ENCODE peak calls at places on chromosomes 11 and 22, in four cellular contexts. U is IMR-90, K is K562, S is GM12878. Z is an unnamed sample.

GRCh38 chr11:91717169-91717568 is 507.4 kb upstream of the FAT3 start:
- DNase-seq in U (no peak), K (no peak), S (no peak), Z (no peak)

GRCh38 chr22:32701021-32701420 is 100.5 kb upstream of the TIMP3 start:
- DNase-seq in U (peak), K (no peak), S (no peak), Z (no peak)

GRCh38 chr22:31363885-31364284 is 17.7 kb upstream of the PATZ1 start:
- DNase-seq in U (no peak), K (peak), S (no peak), Z (no peak)

GRCh38 chr11:111419641-111420327 is 40.7 kb upstream of the POU2AF1 start:
- DNase-seq in U (no peak), K (no peak), S (no peak), Z (no peak)

GRCh38 chr22:27223317-27224177 is 566.2 kb downstream of the MIAT start:
- DNase-seq in U (peak), K (no peak), S (no peak), Z (peak)

GRCh38 chr11:125348704-125349635 is 147.1 kb downstream of the FEZ1 start:
- DNase-seq in U (peak), K (peak), S (no peak), Z (peak)

GRCh38 chr11:87300640-87301381 is 263.1 kb downstream of the TMEM135 start:
- DNase-seq in U (peak), K (peak), S (no peak), Z (peak)

GRCh38 chr11:114087028-114087427 is 27.5 kb downstream of the ZBTB16 start:
- DNase-seq in U (no peak), K (no peak), S (no peak), Z (no peak)

GRCh38 chr22:43310311-43310710 is 32.9 kb downstream of the SCUBE1 start:
- DNase-seq in U (no peak), K (peak), S (no peak), Z (no peak)

GRCh38 chr11:121889168-121889567 is 226.8 kb downstream of the BLID start:
- DNase-seq in U (peak), K (no peak), S (no peak), Z (no peak)

GRCh38 chr11:92225206-92225562 is 566 bp downstream of the FAT3 start:
- DNase-seq in U (no peak), K (no peak), S (no peak), Z (no peak)

GRCh38 chr11:45643585-45643984 is 21.8 kb downstream of the CHST1 start:
- DNase-seq in U (no peak), K (no peak), S (no peak), Z (no peak)

GRCh38 chr11:45158891-45159605 is 12.6 kb downstream of the PRDM11 start:
- DNase-seq in U (no peak), K (no peak), S (no peak), Z (no peak)

GRCh38 chr11:126115820-126116319 is 53.2 kb upstream of the CDON start:
- DNase-seq in U (peak), K (peak), S (no peak), Z (peak)

GRCh38 chr11:65112551-65113360 is 1.1 kb downstream of the TM7SF2 start:
- DNase-seq in U (peak), K (peak), S (no peak), Z (peak)

GRCh38 chr11:2138436-2139117 is 612 bp downstream of the IGF2 start:
- DNase-seq in U (no peak), K (no peak), S (no peak), Z (no peak)

GRCh38 chr11:71180694-71181466 is 71.5 kb downstream of the SHANK2 start:
- DNase-seq in U (no peak), K (no peak), S (no peak), Z (no peak)

GRCh38 chr11:43937434-43938411 is 4.7 kb upstream of the C11orf96 start:
- DNase-seq in U (peak), K (no peak), S (no peak), Z (peak)

GRCh38 chr11:78256962-78257361 is 68.2 kb downstream of the USP35 start:
- DNase-seq in U (peak), K (peak), S (no peak), Z (no peak)

DNA sequence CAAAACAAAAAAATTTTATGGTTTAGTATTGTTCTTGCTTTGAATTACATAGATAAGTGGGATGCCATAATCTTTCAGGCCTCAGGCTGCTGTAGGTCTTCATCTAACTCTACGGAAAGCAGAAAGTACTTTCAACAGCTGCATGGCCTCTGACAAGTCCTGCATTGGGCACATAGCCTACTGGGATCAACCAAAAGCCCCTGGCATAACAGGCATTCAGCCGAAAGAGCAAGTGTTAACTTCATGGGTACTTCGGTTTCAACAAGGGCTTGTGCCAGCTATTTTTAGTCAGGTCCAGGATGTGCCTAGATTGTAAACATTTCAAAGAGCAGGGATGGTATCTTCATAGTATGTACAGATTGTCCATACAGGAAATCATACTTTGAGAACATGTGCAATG is 3.1 kb downstream of the SLN start:
- DNase-seq in U (no peak), K (no peak), S (no peak), Z (no peak)
- TF ChIP-seq POLR2A in U (no peak), K (no peak), S (no peak), Z (no peak)

DNA sequence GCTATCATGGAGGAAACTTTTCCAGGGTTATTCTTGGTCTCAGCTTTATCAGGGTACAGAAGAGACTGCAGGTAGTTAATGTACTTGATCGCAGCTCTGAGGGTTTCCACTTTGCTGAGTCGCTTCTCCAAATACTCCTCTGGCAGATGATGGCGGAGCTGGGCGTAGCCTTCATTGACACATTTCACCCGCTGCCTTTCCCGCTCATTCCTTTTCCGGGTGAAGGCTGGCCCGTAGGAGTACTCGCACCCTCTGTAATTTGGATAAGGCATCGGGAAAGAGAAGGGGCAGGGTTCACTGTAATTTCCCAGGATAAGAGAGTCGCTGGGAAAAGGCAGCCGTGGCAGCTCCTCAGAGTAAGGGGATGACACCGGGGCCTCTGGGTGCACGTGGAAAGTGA is 4.9 kb upstream of the C11orf16 start:
- DNase-seq in U (no peak), K (no peak), S (no peak), Z (no peak)
- TF ChIP-seq ELK1 in U (no peak), K (no peak), S (no peak), Z (no peak)

DNA sequence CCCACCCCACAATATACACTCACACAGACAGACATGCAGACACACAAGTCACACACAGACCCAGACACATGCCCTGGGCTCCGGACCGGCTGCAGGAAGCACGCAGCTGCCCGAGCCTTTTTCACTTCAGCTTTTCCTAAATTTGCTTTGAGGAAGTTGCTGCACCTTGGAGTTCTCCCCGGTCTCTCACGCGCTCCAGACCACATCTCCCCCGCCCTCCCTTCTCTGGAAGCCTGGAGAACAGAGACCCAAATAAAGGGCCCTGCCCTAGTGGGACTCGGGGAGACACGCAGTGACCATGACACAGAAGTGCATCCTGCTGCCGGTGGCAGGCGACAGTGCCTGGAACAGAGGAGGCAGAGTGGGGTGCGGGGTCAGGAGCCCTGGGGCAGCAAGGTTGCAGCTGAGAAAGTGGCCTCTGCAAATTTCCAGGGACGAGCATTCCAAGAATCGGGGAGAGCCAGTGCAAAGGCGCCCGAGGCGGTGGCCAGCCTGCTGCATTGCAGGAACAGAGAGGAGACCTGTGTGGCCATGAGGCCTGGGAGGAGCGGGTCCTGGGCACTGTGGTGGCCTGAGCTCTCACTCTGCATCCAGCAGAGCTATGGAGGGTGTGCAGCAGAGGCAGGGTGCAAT is 19.1 kb downstream of the RPL3 start:
- DNase-seq in U (no peak), K (no peak), S (no peak), Z (no peak)
- TF ChIP-seq RCOR1 in U (no peak), K (no peak), S (no peak), Z (no peak)

GRCh38 chr22:49917997-49918910 is at the start of the genes ALG12 and CRELD2:
- DNase-seq in U (peak), K (peak), S (peak), Z (peak)
- TF ChIP-seq POLR2A in U (peak), K (peak), S (peak), Z (peak)

GRCh38 chr11:132078677-132079076 is 708.3 kb downstream of the NTM start:
- DNase-seq in U (no peak), K (no peak), S (no peak), Z (no peak)
- TF ChIP-seq ELK1 in U (no peak), K (no peak), S (no peak), Z (no peak)

DNA sequence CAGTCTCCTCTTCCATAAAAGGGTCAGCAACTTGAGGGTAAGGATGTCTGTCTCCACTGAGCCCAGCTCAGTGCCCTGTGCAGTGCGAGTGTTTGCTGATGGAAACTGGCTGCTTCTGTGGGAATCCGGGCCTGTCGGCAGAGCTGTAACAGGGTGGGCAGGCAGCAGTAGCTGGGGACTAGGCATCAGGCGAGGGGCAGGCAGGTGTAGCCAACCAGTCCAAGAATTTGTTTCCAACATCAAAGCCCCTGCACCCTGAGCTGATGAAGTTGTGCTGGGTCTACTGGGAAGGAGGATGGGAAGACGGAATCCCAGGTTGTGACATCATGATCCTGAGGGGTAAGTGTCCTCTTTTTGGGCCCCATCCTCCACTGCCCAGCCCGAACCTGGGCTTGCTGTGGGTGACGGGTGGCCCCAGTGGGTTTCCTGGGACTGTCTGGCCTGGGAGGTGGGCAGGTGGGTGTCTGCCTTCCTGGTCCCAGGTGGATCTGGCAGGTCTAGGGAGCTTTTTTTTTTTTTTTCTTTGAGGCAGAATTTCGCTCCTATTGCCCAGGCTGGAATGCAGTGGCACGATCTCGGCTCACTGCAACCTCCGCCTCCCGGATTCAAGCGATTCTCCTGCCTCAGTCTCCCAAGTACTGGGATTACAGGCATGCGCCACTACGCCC is 11.0 kb downstream of the SLC29A2 start:
- DNase-seq in U (no peak), K (peak), S (no peak), Z (no peak)
- TF ChIP-seq RCOR1 in U (no peak), K (no peak), S (no peak), Z (no peak)

GRCh38 chr11:63985812-63986155 is 454 bp upstream of the OTUB1 start:
- DNase-seq in U (no peak), K (peak), S (peak), Z (no peak)

GRCh38 chr11:63991558-63991957 is 5.3 kb downstream of the OTUB1 start:
- DNase-seq in U (no peak), K (no peak), S (no peak), Z (no peak)

GRCh38 chr11:63986932-63987513 is 785 bp downstream of the OTUB1 start:
- DNase-seq in U (no peak), K (no peak), S (no peak), Z (no peak)

DNA sequence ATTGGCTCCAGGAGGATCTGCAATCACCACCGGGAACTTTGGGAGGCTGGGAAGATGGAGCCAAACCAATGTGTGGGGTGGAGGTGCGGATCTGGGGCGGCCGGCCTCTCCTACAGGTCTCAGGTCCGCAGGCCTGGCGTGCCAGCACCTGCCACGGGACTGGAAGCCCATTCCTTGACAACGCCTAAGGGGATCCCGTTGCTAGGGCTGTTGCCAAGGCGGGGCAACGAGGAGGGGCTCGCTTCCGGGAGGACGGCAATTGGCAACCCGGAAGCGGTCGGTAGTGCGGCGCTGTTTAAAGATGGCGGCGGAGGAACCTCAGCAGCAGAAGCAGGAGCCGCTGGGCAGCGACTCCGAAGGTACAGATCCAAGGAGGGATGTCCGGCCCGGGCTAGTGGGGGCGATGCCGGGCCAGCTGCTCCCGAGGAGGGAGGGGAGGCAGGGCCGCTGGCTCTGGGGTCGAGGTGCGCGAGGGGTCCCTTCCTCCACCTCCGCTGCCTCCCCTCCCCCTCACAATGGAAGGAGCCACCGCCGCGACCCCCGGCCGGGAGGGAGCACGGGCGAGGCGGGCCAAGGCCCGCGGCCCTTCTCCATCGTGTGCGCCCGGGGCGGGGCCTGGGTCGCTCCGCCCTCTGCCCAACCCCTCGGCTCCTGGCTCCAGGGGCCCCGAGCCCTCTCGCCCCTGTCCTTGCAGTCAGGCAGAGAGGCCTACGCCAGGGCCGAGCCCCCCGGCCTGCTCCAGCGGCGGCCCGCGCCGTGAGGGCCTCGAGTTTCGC is at the start of gene OTUB1:
- DNase-seq in U (peak), K (peak), S (peak), Z (peak)
- TF ChIP-seq POLR2A in U (peak), K (peak), S (peak), Z (peak)

DNA sequence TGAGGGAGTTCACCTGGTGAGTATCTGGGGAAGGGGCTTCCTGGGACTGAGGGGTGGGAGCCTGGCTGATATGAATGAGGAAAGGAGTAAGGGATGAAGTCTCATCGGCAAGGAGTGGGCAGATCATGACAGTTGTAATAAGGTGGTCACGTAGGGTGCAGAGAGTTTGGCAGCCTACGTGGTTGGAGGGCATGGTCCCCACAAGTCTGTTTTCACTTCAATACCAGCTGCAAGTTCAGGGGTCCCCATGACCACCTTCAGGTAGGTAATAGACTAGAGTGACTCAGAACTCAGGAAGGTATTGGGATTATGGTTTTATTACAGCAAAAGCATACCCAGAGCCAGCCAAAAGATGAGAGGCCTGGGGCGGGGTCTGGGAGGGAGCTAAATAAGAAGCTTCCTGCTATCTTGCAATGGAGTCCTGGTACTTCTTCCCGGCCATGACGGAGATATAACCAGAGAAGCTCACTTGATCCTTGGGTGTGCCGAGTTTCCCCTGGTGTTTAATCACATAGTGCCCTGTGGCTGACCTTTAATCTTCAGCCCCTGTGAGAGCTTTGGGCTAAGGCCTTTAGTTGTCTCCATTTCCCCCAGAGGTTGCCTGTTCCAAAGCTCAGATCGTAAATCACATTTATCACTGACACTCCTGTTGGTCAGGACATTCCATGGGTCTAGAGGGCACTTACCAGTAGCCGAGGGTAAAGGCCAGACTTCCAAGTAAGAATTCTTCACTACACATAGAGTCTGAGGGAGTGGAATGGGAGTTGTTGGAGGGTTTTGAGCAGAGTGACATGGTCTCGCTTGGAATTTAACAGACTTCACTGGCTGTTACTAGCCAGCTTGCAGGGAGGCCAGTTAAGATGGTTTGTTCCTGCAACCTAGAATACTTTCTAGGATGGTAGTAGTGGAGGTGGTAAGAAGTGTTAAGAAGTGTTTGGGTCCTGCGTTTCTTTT is 9.1 kb downstream of the SLC3A2 start:
- DNase-seq in U (peak), K (peak), S (no peak), Z (peak)
- TF ChIP-seq ELK1 in U (no peak), K (no peak), S (no peak), Z (no peak)

GRCh38 chr22:45977551-45978274 is 751 bp upstream of the WNT7B start:
- DNase-seq in U (peak), K (no peak), S (no peak), Z (no peak)
- TF ChIP-seq RCOR1 in U (no peak), K (no peak), S (no peak), Z (no peak)

Z was measured in A549.